ENCODE peak calls at places on chromosomes 7 and 10, in ten cellular contexts. One of them, this sample, is unnamed. For H3K36me3 and H3K27me3, the result is how much of the 10 kb centered on the place peaks cover.

GRCh38 chr7:111394891-111395290 is 167.4 kb downstream of the IMMP2L start:
- DNase-seq in hepatocyte: no peak
- DNase-seq in heart left ventricle: no peak
- DNase-seq in mesenchymal stem cell: no peak
- DNase-seq in endodermal cell: no peak
- DNase-seq in HCT116: no peak
- DNase-seq in lower lobe of right lung: no peak
- DNase-seq in lung: no peak
- DNase-seq in pancreas: no peak
- DNase-seq in CD4-positive, alpha-beta memory T cell: no peak
- DNase-seq in this sample: no peak

GRCh38 chr7:104921596-104921995 is 92.4 kb upstream of the KMT2E start:
- DNase-seq in hepatocyte: no peak
- DNase-seq in heart left ventricle: no peak
- DNase-seq in mesenchymal stem cell: no peak
- DNase-seq in endodermal cell: no peak
- DNase-seq in HCT116: no peak
- DNase-seq in lower lobe of right lung: no peak
- DNase-seq in lung: no peak
- DNase-seq in pancreas: no peak
- DNase-seq in CD4-positive, alpha-beta memory T cell: no peak
- DNase-seq in this sample: no peak

GRCh38 chr7:155741805-155742204 is 70.5 kb downstream of the SHH start:
- DNase-seq in hepatocyte: no peak
- DNase-seq in heart left ventricle: no peak
- DNase-seq in mesenchymal stem cell: no peak
- DNase-seq in endodermal cell: no peak
- DNase-seq in HCT116: no peak
- DNase-seq in lower lobe of right lung: peak
- DNase-seq in lung: no peak
- DNase-seq in pancreas: no peak
- DNase-seq in CD4-positive, alpha-beta memory T cell: peak
- DNase-seq in this sample: peak

GRCh38 chr7:37128644-37129043 is 320.0 kb downstream of the ELMO1 start:
- DNase-seq in hepatocyte: no peak
- DNase-seq in heart left ventricle: no peak
- DNase-seq in mesenchymal stem cell: peak
- DNase-seq in endodermal cell: no peak
- DNase-seq in HCT116: no peak
- DNase-seq in lower lobe of right lung: no peak
- DNase-seq in lung: no peak
- DNase-seq in pancreas: no peak
- DNase-seq in CD4-positive, alpha-beta memory T cell: no peak
- DNase-seq in this sample: no peak

GRCh38 chr7:12244129-12244528 is 33.0 kb downstream of the TMEM106B start:
- DNase-seq in hepatocyte: peak
- DNase-seq in heart left ventricle: no peak
- DNase-seq in mesenchymal stem cell: peak
- DNase-seq in endodermal cell: peak
- DNase-seq in HCT116: peak
- DNase-seq in lower lobe of right lung: peak
- DNase-seq in lung: no peak
- DNase-seq in pancreas: peak
- DNase-seq in CD4-positive, alpha-beta memory T cell: no peak
- DNase-seq in this sample: peak

GRCh38 chr10:77810446-77811335 is 115.9 kb downstream of the DLG5 start:
- DNase-seq in hepatocyte: no peak
- DNase-seq in heart left ventricle: no peak
- DNase-seq in mesenchymal stem cell: no peak
- DNase-seq in endodermal cell: no peak
- DNase-seq in HCT116: no peak
- DNase-seq in lower lobe of right lung: peak
- DNase-seq in lung: no peak
- DNase-seq in pancreas: no peak
- DNase-seq in CD4-positive, alpha-beta memory T cell: no peak
- DNase-seq in this sample: no peak

GRCh38 chr7:101557978-101558741 is 70.9 kb downstream of the MYL10 start:
- DNase-seq in hepatocyte: no peak
- DNase-seq in heart left ventricle: no peak
- DNase-seq in mesenchymal stem cell: no peak
- DNase-seq in endodermal cell: peak
- DNase-seq in HCT116: no peak
- DNase-seq in lower lobe of right lung: no peak
- DNase-seq in lung: no peak
- DNase-seq in pancreas: peak
- DNase-seq in CD4-positive, alpha-beta memory T cell: no peak
- DNase-seq in this sample: no peak

GRCh38 chr7:107076781-107077698 is 32.5 kb downstream of the PRKAR2B start:
- DNase-seq in hepatocyte: no peak
- DNase-seq in heart left ventricle: no peak
- DNase-seq in mesenchymal stem cell: peak
- DNase-seq in endodermal cell: no peak
- DNase-seq in HCT116: no peak
- DNase-seq in lower lobe of right lung: no peak
- DNase-seq in lung: no peak
- DNase-seq in pancreas: no peak
- DNase-seq in CD4-positive, alpha-beta memory T cell: no peak
- DNase-seq in this sample: no peak

GRCh38 chr7:41885078-41885477 is 182.2 kb upstream of the INHBA start:
- DNase-seq in hepatocyte: no peak
- DNase-seq in heart left ventricle: no peak
- DNase-seq in mesenchymal stem cell: peak
- DNase-seq in endodermal cell: no peak
- DNase-seq in HCT116: no peak
- DNase-seq in lower lobe of right lung: no peak
- DNase-seq in lung: no peak
- DNase-seq in pancreas: no peak
- DNase-seq in CD4-positive, alpha-beta memory T cell: no peak
- DNase-seq in this sample: no peak

GRCh38 chr7:44633254-44634186 is 27.1 kb downstream of the OGDH start:
- DNase-seq in hepatocyte: peak
- DNase-seq in heart left ventricle: peak
- DNase-seq in mesenchymal stem cell: peak
- DNase-seq in endodermal cell: no peak
- DNase-seq in HCT116: no peak
- DNase-seq in lower lobe of right lung: peak
- DNase-seq in lung: peak
- DNase-seq in pancreas: peak
- DNase-seq in CD4-positive, alpha-beta memory T cell: peak
- DNase-seq in this sample: peak

GRCh38 chr7:100483728-100484635 is at the start of gene NYAP1:
- DNase-seq in hepatocyte: peak
- DNase-seq in heart left ventricle: peak
- DNase-seq in mesenchymal stem cell: peak
- DNase-seq in endodermal cell: peak
- DNase-seq in HCT116: no peak
- DNase-seq in lower lobe of right lung: peak
- DNase-seq in lung: no peak
- DNase-seq in pancreas: peak
- DNase-seq in CD4-positive, alpha-beta memory T cell: peak
- DNase-seq in this sample: peak

GRCh38 chr10:124566981-124567835 is 105.6 kb downstream of the LHPP start:
- DNase-seq in hepatocyte: no peak
- DNase-seq in heart left ventricle: peak
- DNase-seq in mesenchymal stem cell: no peak
- DNase-seq in endodermal cell: peak
- DNase-seq in HCT116: no peak
- DNase-seq in lower lobe of right lung: peak
- DNase-seq in lung: no peak
- DNase-seq in pancreas: no peak
- DNase-seq in CD4-positive, alpha-beta memory T cell: no peak
- DNase-seq in this sample: no peak

GRCh38 chr7:1380821-1381580 is 78.3 kb downstream of the MICALL2 start:
- DNase-seq in hepatocyte: no peak
- DNase-seq in heart left ventricle: no peak
- DNase-seq in mesenchymal stem cell: no peak
- DNase-seq in endodermal cell: no peak
- DNase-seq in HCT116: no peak
- DNase-seq in lower lobe of right lung: no peak
- DNase-seq in lung: no peak
- DNase-seq in pancreas: no peak
- DNase-seq in CD4-positive, alpha-beta memory T cell: no peak
- DNase-seq in this sample: no peak

GRCh38 chr7:68699090-68699711 is 899.1 kb upstream of the AUTS2 start:
- DNase-seq in hepatocyte: no peak
- DNase-seq in heart left ventricle: no peak
- DNase-seq in mesenchymal stem cell: peak
- DNase-seq in endodermal cell: no peak
- DNase-seq in HCT116: no peak
- DNase-seq in lower lobe of right lung: no peak
- DNase-seq in lung: no peak
- DNase-seq in pancreas: no peak
- DNase-seq in CD4-positive, alpha-beta memory T cell: no peak
- DNase-seq in this sample: no peak

GRCh38 chr7:11235491-11235890 is 261.8 kb downstream of the PHF14 start:
- DNase-seq in hepatocyte: no peak
- DNase-seq in heart left ventricle: no peak
- DNase-seq in mesenchymal stem cell: no peak
- DNase-seq in endodermal cell: peak
- DNase-seq in HCT116: no peak
- DNase-seq in lower lobe of right lung: no peak
- DNase-seq in lung: no peak
- DNase-seq in pancreas: no peak
- DNase-seq in CD4-positive, alpha-beta memory T cell: no peak
- DNase-seq in this sample: no peak

GRCh38 chr10:5758927-5759326 is 54.3 kb downstream of the GDI2 start:
- DNase-seq in hepatocyte: no peak
- DNase-seq in heart left ventricle: no peak
- DNase-seq in mesenchymal stem cell: no peak
- DNase-seq in endodermal cell: no peak
- DNase-seq in HCT116: no peak
- DNase-seq in lower lobe of right lung: no peak
- DNase-seq in lung: no peak
- DNase-seq in pancreas: no peak
- DNase-seq in CD4-positive, alpha-beta memory T cell: no peak
- DNase-seq in this sample: no peak
- H3K36me3 ChIP-seq in hepatocyte: under half
- H3K36me3 ChIP-seq in heart left ventricle: half or more
- H3K36me3 ChIP-seq in mesenchymal stem cell: under half
- H3K36me3 ChIP-seq in endodermal cell: half or more
- H3K36me3 ChIP-seq in HCT116: under half
- H3K36me3 ChIP-seq in lower lobe of right lung: half or more
- H3K36me3 ChIP-seq in lung: under half
- H3K36me3 ChIP-seq in pancreas: under half
- H3K36me3 ChIP-seq in CD4-positive, alpha-beta memory T cell: under half
- H3K36me3 ChIP-seq in this sample: under half

GRCh38 chr7:289756-290553 is at the start of gene FOXL3:
- DNase-seq in hepatocyte: no peak
- DNase-seq in heart left ventricle: peak
- DNase-seq in mesenchymal stem cell: no peak
- DNase-seq in endodermal cell: peak
- DNase-seq in HCT116: no peak
- DNase-seq in lower lobe of right lung: peak
- DNase-seq in lung: no peak
- DNase-seq in pancreas: peak
- DNase-seq in CD4-positive, alpha-beta memory T cell: no peak
- DNase-seq in this sample: no peak
- H3K27me3 ChIP-seq in hepatocyte: under half
- H3K27me3 ChIP-seq in heart left ventricle: under half
- H3K27me3 ChIP-seq in mesenchymal stem cell: half or more
- H3K27me3 ChIP-seq in endodermal cell: under half
- H3K27me3 ChIP-seq in HCT116: under half
- H3K27me3 ChIP-seq in lower lobe of right lung: half or more
- H3K27me3 ChIP-seq in lung: under half
- H3K27me3 ChIP-seq in pancreas: under half
- H3K27me3 ChIP-seq in CD4-positive, alpha-beta memory T cell: under half
- H3K27me3 ChIP-seq in this sample: under half

GRCh38 chr10:1124796-1125195 is 68.6 kb downstream of the WDR37 start:
- DNase-seq in hepatocyte: no peak
- DNase-seq in heart left ventricle: no peak
- DNase-seq in mesenchymal stem cell: no peak
- DNase-seq in endodermal cell: no peak
- DNase-seq in HCT116: no peak
- DNase-seq in lower lobe of right lung: no peak
- DNase-seq in lung: no peak
- DNase-seq in pancreas: no peak
- DNase-seq in CD4-positive, alpha-beta memory T cell: no peak
- DNase-seq in this sample: no peak

GRCh38 chr10:1128649-1129048 is 72.5 kb downstream of the WDR37 start:
- DNase-seq in hepatocyte: no peak
- DNase-seq in heart left ventricle: no peak
- DNase-seq in mesenchymal stem cell: no peak
- DNase-seq in endodermal cell: no peak
- DNase-seq in HCT116: no peak
- DNase-seq in lower lobe of right lung: no peak
- DNase-seq in lung: no peak
- DNase-seq in pancreas: no peak
- DNase-seq in CD4-positive, alpha-beta memory T cell: no peak
- DNase-seq in this sample: no peak

GRCh38 chr10:1127629-1128028 is 71.4 kb downstream of the WDR37 start:
- DNase-seq in hepatocyte: no peak
- DNase-seq in heart left ventricle: no peak
- DNase-seq in mesenchymal stem cell: no peak
- DNase-seq in endodermal cell: no peak
- DNase-seq in HCT116: no peak
- DNase-seq in lower lobe of right lung: no peak
- DNase-seq in lung: no peak
- DNase-seq in pancreas: no peak
- DNase-seq in CD4-positive, alpha-beta memory T cell: no peak
- DNase-seq in this sample: no peak

GRCh38 chr10:1123972-1124371 is 67.8 kb downstream of the WDR37 start:
- DNase-seq in hepatocyte: no peak
- DNase-seq in heart left ventricle: no peak
- DNase-seq in mesenchymal stem cell: no peak
- DNase-seq in endodermal cell: no peak
- DNase-seq in HCT116: no peak
- DNase-seq in lower lobe of right lung: no peak
- DNase-seq in lung: no peak
- DNase-seq in pancreas: no peak
- DNase-seq in CD4-positive, alpha-beta memory T cell: no peak
- DNase-seq in this sample: no peak

DNA sequence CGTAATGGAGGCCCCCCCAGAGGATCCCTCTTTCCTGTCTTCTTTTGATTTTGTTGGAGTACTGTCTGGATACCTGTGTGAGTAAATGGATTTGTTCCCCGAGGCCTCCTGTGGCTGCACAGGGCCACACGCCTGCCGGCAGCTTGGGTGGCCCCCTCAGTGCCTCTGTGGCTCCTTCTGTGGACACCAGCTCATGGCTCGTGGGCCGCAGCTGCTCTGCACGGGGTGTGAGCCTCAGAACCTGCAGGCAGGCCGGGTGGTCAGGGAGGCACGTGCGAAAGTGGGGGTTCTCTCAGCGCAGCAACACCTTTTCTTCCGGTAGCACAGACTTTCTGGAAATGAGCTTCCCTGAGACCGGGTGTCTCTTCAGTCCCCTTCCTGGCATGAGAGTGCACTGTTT is 70.3 kb downstream of the WDR37 start:
- DNase-seq in hepatocyte: no peak
- DNase-seq in heart left ventricle: no peak
- DNase-seq in mesenchymal stem cell: no peak
- DNase-seq in endodermal cell: no peak
- DNase-seq in HCT116: no peak
- DNase-seq in lower lobe of right lung: no peak
- DNase-seq in lung: no peak
- DNase-seq in pancreas: no peak
- DNase-seq in CD4-positive, alpha-beta memory T cell: no peak
- DNase-seq in this sample: no peak
- H3K36me3 ChIP-seq in hepatocyte: under half
- H3K36me3 ChIP-seq in heart left ventricle: half or more
- H3K36me3 ChIP-seq in mesenchymal stem cell: half or more
- H3K36me3 ChIP-seq in endodermal cell: half or more
- H3K36me3 ChIP-seq in HCT116: under half
- H3K36me3 ChIP-seq in lower lobe of right lung: half or more
- H3K36me3 ChIP-seq in lung: under half
- H3K36me3 ChIP-seq in pancreas: under half
- H3K36me3 ChIP-seq in CD4-positive, alpha-beta memory T cell: half or more
- H3K36me3 ChIP-seq in this sample: half or more

GRCh38 chr10:14407567-14407966 is 76.8 kb upstream of the FRMD4A start:
- DNase-seq in hepatocyte: no peak
- DNase-seq in heart left ventricle: no peak
- DNase-seq in mesenchymal stem cell: no peak
- DNase-seq in endodermal cell: no peak
- DNase-seq in HCT116: no peak
- DNase-seq in lower lobe of right lung: no peak
- DNase-seq in lung: no peak
- DNase-seq in pancreas: no peak
- DNase-seq in CD4-positive, alpha-beta memory T cell: no peak
- DNase-seq in this sample: no peak
- H3K27me3 ChIP-seq in hepatocyte: under half
- H3K27me3 ChIP-seq in heart left ventricle: under half
- H3K27me3 ChIP-seq in mesenchymal stem cell: half or more
- H3K27me3 ChIP-seq in endodermal cell: under half
- H3K27me3 ChIP-seq in HCT116: half or more
- H3K27me3 ChIP-seq in lower lobe of right lung: under half
- H3K27me3 ChIP-seq in lung: under half
- H3K27me3 ChIP-seq in pancreas: under half
- H3K27me3 ChIP-seq in CD4-positive, alpha-beta memory T cell: under half
- H3K27me3 ChIP-seq in this sample: under half